ENCODE peak calls at places on chromosomes 11 and 22, in four cellular contexts. One of them, this sample, is unnamed.

GRCh38 chr11:19872526-19873135 is 160.0 kb downstream of the NAV2 start:
- DNase-seq in Calu3: no peak
- DNase-seq in spleen: no peak
- DNase-seq in AG09309: no peak
- DNase-seq in this sample: no peak

GRCh38 chr22:38078046-38078840 is 5.7 kb downstream of the SLC16A8 start:
- DNase-seq in spleen: peak
- DNase-seq in Calu3: no peak
- DNase-seq in AG09309: no peak
- DNase-seq in this sample: no peak

GRCh38 chr11:92580931-92581330 is 356.3 kb downstream of the FAT3 start:
- DNase-seq in Calu3: no peak
- DNase-seq in AG09309: no peak
- DNase-seq in spleen: no peak
- DNase-seq in this sample: no peak

GRCh38 chr11:75582935-75583709 is 21.1 kb downstream of the SERPINH1 start:
- DNase-seq in Calu3: peak
- DNase-seq in spleen: peak
- DNase-seq in AG09309: no peak
- DNase-seq in this sample: peak

GRCh38 chr11:126082251-126083109 is 19.8 kb upstream of the CDON start:
- DNase-seq in spleen: no peak
- DNase-seq in AG09309: no peak
- DNase-seq in Calu3: no peak
- DNase-seq in this sample: peak

GRCh38 chr22:25747245-25747944 is 5.4 kb downstream of the MYO18B start:
- DNase-seq in AG09309: peak
- DNase-seq in spleen: no peak
- DNase-seq in Calu3: peak
- DNase-seq in this sample: no peak

GRCh38 chr11:120141144-120142071 is 3.5 kb upstream of the TRIM29 start:
- DNase-seq in AG09309: no peak
- DNase-seq in Calu3: no peak
- DNase-seq in spleen: no peak
- DNase-seq in this sample: no peak

GRCh38 chr22:39628563-39629080 is 58.1 kb downstream of the CACNA1I start:
- DNase-seq in spleen: no peak
- DNase-seq in Calu3: no peak
- DNase-seq in AG09309: no peak
- DNase-seq in this sample: no peak

GRCh38 chr11:76577199-76577920 is 93.2 kb downstream of the LRRC32 start:
- DNase-seq in Calu3: peak
- DNase-seq in AG09309: peak
- DNase-seq in spleen: no peak
- DNase-seq in this sample: peak

GRCh38 chr11:131064373-131064991 is 148.2 kb upstream of the SNX19 start:
- DNase-seq in Calu3: peak
- DNase-seq in AG09309: peak
- DNase-seq in spleen: no peak
- DNase-seq in this sample: peak

GRCh38 chr11:102410382-102410784 is 42.2 kb downstream of the TMEM123 start:
- DNase-seq in AG09309: no peak
- DNase-seq in spleen: no peak
- DNase-seq in Calu3: no peak
- DNase-seq in this sample: peak

GRCh38 chr11:13955971-13956421 is 6.5 kb upstream of the SPON1 start:
- DNase-seq in Calu3: peak
- DNase-seq in spleen: no peak
- DNase-seq in AG09309: peak
- DNase-seq in this sample: peak

GRCh38 chr11:92226331-92227232 is 2.0 kb downstream of the FAT3 start:
- DNase-seq in spleen: no peak
- DNase-seq in AG09309: no peak
- DNase-seq in Calu3: peak
- DNase-seq in this sample: peak

GRCh38 chr11:123382555-123383074 is 47.5 kb upstream of the GRAMD1B start:
- DNase-seq in AG09309: no peak
- DNase-seq in Calu3: no peak
- DNase-seq in spleen: no peak
- DNase-seq in this sample: no peak

DNA sequence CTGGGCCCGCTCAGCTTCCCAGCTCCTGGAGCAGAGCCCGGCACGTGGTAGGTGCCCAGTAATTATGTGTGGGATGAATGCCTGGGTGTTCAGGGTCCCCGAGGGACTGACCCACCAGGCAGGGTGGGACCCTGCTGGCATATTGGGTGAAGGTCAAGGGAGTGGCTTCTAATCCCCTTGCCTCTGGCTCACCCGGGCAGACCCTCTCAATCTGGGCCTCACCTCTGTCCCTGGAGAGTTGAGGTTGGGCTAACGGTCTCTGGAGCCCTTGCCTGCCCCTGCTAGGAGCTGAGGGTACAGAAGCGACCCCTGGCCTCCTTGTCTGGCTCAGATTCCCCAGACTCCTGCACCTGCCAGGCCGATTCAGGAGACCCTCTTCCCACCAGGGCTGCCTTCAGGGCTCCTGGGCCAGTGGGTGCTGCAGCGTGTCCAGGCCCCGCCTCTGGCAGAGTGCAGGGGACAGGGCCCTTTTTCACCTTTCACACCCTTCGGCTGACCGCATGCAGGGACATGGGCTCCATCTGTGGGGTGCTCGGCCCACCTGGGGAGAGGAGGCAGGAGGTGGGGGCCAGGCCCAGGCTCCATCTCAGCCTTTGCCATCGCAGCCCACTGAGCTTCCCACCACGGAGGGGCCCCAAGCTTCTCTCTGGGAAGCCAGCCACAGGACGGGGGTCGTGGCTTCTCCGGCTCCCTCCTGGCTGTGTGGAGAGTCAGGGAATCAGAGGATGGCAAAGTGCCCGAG is 3.8 kb upstream of the CTSD start:
- DNase-seq in Calu3: no peak
- DNase-seq in spleen: peak
- DNase-seq in AG09309: no peak
- DNase-seq in this sample: no peak
- TF ChIP-seq CTCF in Calu3: no peak
- TF ChIP-seq CTCF in spleen: no peak
- TF ChIP-seq CTCF in AG09309: no peak
- TF ChIP-seq CTCF in this sample: no peak

GRCh38 chr11:70661763-70662501 is 263.6 kb downstream of the CTTN start:
- DNase-seq in AG09309: no peak
- DNase-seq in spleen: no peak
- DNase-seq in Calu3: no peak
- DNase-seq in this sample: no peak

GRCh38 chr11:70660889-70661197 is 262.5 kb downstream of the CTTN start:
- DNase-seq in spleen: no peak
- DNase-seq in Calu3: no peak
- DNase-seq in AG09309: no peak
- DNase-seq in this sample: no peak

GRCh38 chr11:70662691-70663098 is 264.4 kb downstream of the CTTN start:
- DNase-seq in spleen: no peak
- DNase-seq in AG09309: no peak
- DNase-seq in Calu3: no peak
- DNase-seq in this sample: no peak

GRCh38 chr11:70666336-70666735 is 268.0 kb downstream of the CTTN start:
- DNase-seq in AG09309: no peak
- DNase-seq in spleen: no peak
- DNase-seq in Calu3: no peak
- DNase-seq in this sample: no peak

GRCh38 chr11:70663815-70664214 is 265.5 kb downstream of the CTTN start:
- DNase-seq in spleen: no peak
- DNase-seq in Calu3: no peak
- DNase-seq in AG09309: no peak
- DNase-seq in this sample: no peak
- TF ChIP-seq CTCF in spleen: no peak
- TF ChIP-seq CTCF in Calu3: no peak
- TF ChIP-seq CTCF in AG09309: no peak
- TF ChIP-seq CTCF in this sample: no peak

GRCh38 chr11:119134389-119134978 is 13.1 kb downstream of the HINFP start:
- DNase-seq in spleen: no peak
- DNase-seq in Calu3: peak
- DNase-seq in AG09309: no peak
- DNase-seq in this sample: peak
- TF ChIP-seq CTCF in spleen: no peak
- TF ChIP-seq CTCF in Calu3: peak
- TF ChIP-seq CTCF in AG09309: peak
- TF ChIP-seq CTCF in this sample: peak

GRCh38 chr22:36423461-36424404 is 36.0 kb upstream of the MYH9 start:
- DNase-seq in Calu3: no peak
- DNase-seq in spleen: peak
- DNase-seq in AG09309: no peak
- DNase-seq in this sample: no peak

GRCh38 chr22:36422287-36423014 is 34.7 kb upstream of the MYH9 start:
- DNase-seq in AG09309: no peak
- DNase-seq in Calu3: no peak
- DNase-seq in spleen: no peak
- DNase-seq in this sample: no peak

GRCh38 chr22:36424901-36425579 is 37.3 kb upstream of the MYH9 start:
- DNase-seq in spleen: no peak
- DNase-seq in Calu3: no peak
- DNase-seq in AG09309: no peak
- DNase-seq in this sample: no peak

GRCh38 chr22:36430863-36431262 is 43.1 kb upstream of the MYH9 start:
- DNase-seq in AG09309: no peak
- DNase-seq in Calu3: peak
- DNase-seq in spleen: no peak
- DNase-seq in this sample: no peak

GRCh38 chr22:36425977-36426523 is 38.3 kb upstream of the MYH9 start:
- DNase-seq in Calu3: no peak
- DNase-seq in spleen: peak
- DNase-seq in AG09309: no peak
- DNase-seq in this sample: no peak
- TF ChIP-seq CTCF in Calu3: no peak
- TF ChIP-seq CTCF in spleen: no peak
- TF ChIP-seq CTCF in AG09309: no peak
- TF ChIP-seq CTCF in this sample: no peak

This sample was measured in A673.